ENCODE peak calls at places on chromosomes 4 and X, in six cellular contexts. C is GM06990, M is choroid plexus epithelial cell, D is RWPE2, G is stomach, U is esophagus squamous epithelium. F is an unnamed sample.

GRCh38 chrX:345020-345925 is 26.7 kb upstream of the GTPBP6 start:
- DNase-seq in C (no peak), M (no peak), D (no peak), G (no peak), U (no peak), F (no peak)

GRCh38 chr4:87427518-87427868 is 5.1 kb downstream of the NUDT9 start:
- DNase-seq in C (no peak), M (no peak), D (no peak), G (no peak), U (no peak), F (no peak)

GRCh38 chr4:186304816-186305520 is 39.0 kb downstream of the F11 start:
- DNase-seq in C (no peak), M (no peak), D (no peak), G (no peak), U (no peak), F (no peak)

GRCh38 chrX:9643807-9644206 is 121.8 kb downstream of the GPR143 start:
- DNase-seq in C (no peak), M (no peak), D (no peak), G (no peak), U (no peak), F (no peak)

GRCh38 chr4:37629713-37630112 is 56.5 kb downstream of the RELL1 start:
- DNase-seq in C (no peak), M (no peak), D (no peak), G (no peak), U (no peak), F (no peak)

GRCh38 chr4:28014469-28014868 is 1153.8 kb downstream of the STIM2 start:
- DNase-seq in C (no peak), M (no peak), D (no peak), G (no peak), U (no peak), F (no peak)

GRCh38 chrX:72078411-72078810 is 53.3 kb downstream of the RTL5 start:
- DNase-seq in C (no peak), M (no peak), D (no peak), G (no peak), U (no peak), F (no peak)

GRCh38 chr4:126630171-126630570 is 1002.6 kb upstream of the INTU start:
- DNase-seq in C (no peak), M (no peak), D (no peak), G (no peak), U (no peak), F (no peak)

GRCh38 chr4:160276785-160277325 is 1174.0 kb downstream of the RAPGEF2 start:
- DNase-seq in C (no peak), M (no peak), D (no peak), G (no peak), U (no peak), F (no peak)

GRCh38 chrX:115337735-115338134 is 48.2 kb downstream of the LUZP4 start:
- DNase-seq in C (no peak), M (peak), D (no peak), G (no peak), U (no peak), F (peak)

GRCh38 chr4:41832961-41833360 is 84.4 kb upstream of the PHOX2B start:
- DNase-seq in C (no peak), M (peak), D (no peak), G (no peak), U (no peak), F (no peak)

GRCh38 chrX:8455600-8455999 is 9.0 kb upstream of the VCX3B start:
- DNase-seq in C (no peak), M (no peak), D (no peak), G (no peak), U (no peak), F (no peak)

GRCh38 chr4:76589872-76590846 is 155.1 kb downstream of the SHROOM3 start:
- DNase-seq in C (no peak), M (peak), D (no peak), G (peak), U (no peak), F (peak)

GRCh38 chr4:57426779-57427395 is 316.7 kb upstream of the IGFBP7 start:
- DNase-seq in C (peak), M (peak), D (no peak), G (peak), U (no peak), F (peak)

GRCh38 chr4:99625369-99625768 is 32.3 kb downstream of the C4orf54 start:
- DNase-seq in C (no peak), M (no peak), D (no peak), G (no peak), U (no peak), F (no peak)

GRCh38 chr4:184396001-184396400 is 78.3 kb downstream of the IRF2 start:
- DNase-seq in C (peak), M (no peak), D (no peak), G (no peak), U (no peak), F (no peak)

GRCh38 chr4:61934201-61934600 is 734.1 kb downstream of the ADGRL3 start:
- DNase-seq in C (no peak), M (no peak), D (no peak), G (no peak), U (no peak), F (no peak)

GRCh38 chrX:67558267-67558666 is 14.4 kb downstream of the AR start:
- DNase-seq in C (no peak), M (peak), D (no peak), G (no peak), U (no peak), F (no peak)

GRCh38 chrX:45771560-45772340 is 571.1 kb upstream of the DIPK2B start:
- DNase-seq in C (no peak), M (peak), D (no peak), G (peak), U (no peak), F (peak)

GRCh38 chrX:39577976-39578962 is 519.5 kb downstream of the BCOR start:
- DNase-seq in C (peak), M (no peak), D (no peak), G (peak), U (no peak), F (no peak)

GRCh38 chr4:39539026-39539690 is 11.9 kb upstream of the UGDH start:
- DNase-seq in C (no peak), M (peak), D (no peak), G (peak), U (no peak), F (no peak)

GRCh38 chr4:38860788-38861424 is 4.3 kb upstream of the TLR6 start:
- DNase-seq in C (peak), M (peak), D (no peak), G (peak), U (no peak), F (no peak)

GRCh38 chr4:168562021-168562691 is 65.3 kb downstream of the PALLD start:
- DNase-seq in C (no peak), M (peak), D (no peak), G (no peak), U (no peak), F (peak)

GRCh38 chrX:13808865-13809264 is 8.0 kb downstream of the GPM6B start:
- DNase-seq in C (no peak), M (peak), D (no peak), G (no peak), U (no peak), F (no peak)

GRCh38 chrX:9597361-9598035 is 132.6 kb downstream of the TBL1X start:
- DNase-seq in C (no peak), M (no peak), D (no peak), G (no peak), U (no peak), F (no peak)

GRCh38 chrX:70132244-70132643 is 1.0 kb upstream of the IGBP1 start:
- DNase-seq in C (no peak), M (no peak), D (no peak), G (no peak), U (no peak), F (no peak)

GRCh38 chr4:2942532-2943363 is 20.5 kb downstream of the NOP14 start:
- DNase-seq in C (no peak), M (no peak), D (peak), G (peak), U (no peak), F (no peak)

GRCh38 chr4:84451546-84451945 is 47.5 kb downstream of the NKX6-1 start:
- DNase-seq in C (no peak), M (peak), D (no peak), G (no peak), U (no peak), F (no peak)

GRCh38 chr4:95263960-95264359 is 284.8 kb downstream of the UNC5C start:
- DNase-seq in C (no peak), M (no peak), D (no peak), G (no peak), U (no peak), F (no peak)

GRCh38 chr4:95265814-95266740 is 282.7 kb downstream of the UNC5C start:
- DNase-seq in C (no peak), M (no peak), D (no peak), G (no peak), U (no peak), F (no peak)

GRCh38 chr4:95264843-95265242 is 283.9 kb downstream of the UNC5C start:
- DNase-seq in C (no peak), M (no peak), D (no peak), G (no peak), U (no peak), F (no peak)

GRCh38 chr4:95268819-95269565 is 279.8 kb downstream of the UNC5C start:
- DNase-seq in C (no peak), M (peak), D (no peak), G (no peak), U (no peak), F (no peak)

GRCh38 chr4:95267081-95267480 is 281.7 kb downstream of the UNC5C start:
- DNase-seq in C (no peak), M (peak), D (no peak), G (no peak), U (no peak), F (no peak)
- TF ChIP-seq CTCF in C (no peak), M (no peak), D (no peak), G (no peak), U (no peak), F (no peak)

GRCh38 chrX:124726881-124727280 is 380.5 kb downstream of the SH2D1A start:
- DNase-seq in C (no peak), M (no peak), D (no peak), G (no peak), U (no peak), F (no peak)

GRCh38 chrX:124725467-124725866 is 379.1 kb downstream of the SH2D1A start:
- DNase-seq in C (no peak), M (no peak), D (no peak), G (no peak), U (no peak), F (no peak)

GRCh38 chrX:124720532-124720931 is 374.2 kb downstream of the SH2D1A start:
- DNase-seq in C (no peak), M (no peak), D (no peak), G (no peak), U (no peak), F (no peak)

GRCh38 chrX:124726313-124726712 is 379.9 kb downstream of the SH2D1A start:
- DNase-seq in C (no peak), M (no peak), D (no peak), G (no peak), U (no peak), F (no peak)
- TF ChIP-seq CTCF in C (no peak), M (no peak), D (no peak), G (no peak), U (no peak), F (no peak)

DNA sequence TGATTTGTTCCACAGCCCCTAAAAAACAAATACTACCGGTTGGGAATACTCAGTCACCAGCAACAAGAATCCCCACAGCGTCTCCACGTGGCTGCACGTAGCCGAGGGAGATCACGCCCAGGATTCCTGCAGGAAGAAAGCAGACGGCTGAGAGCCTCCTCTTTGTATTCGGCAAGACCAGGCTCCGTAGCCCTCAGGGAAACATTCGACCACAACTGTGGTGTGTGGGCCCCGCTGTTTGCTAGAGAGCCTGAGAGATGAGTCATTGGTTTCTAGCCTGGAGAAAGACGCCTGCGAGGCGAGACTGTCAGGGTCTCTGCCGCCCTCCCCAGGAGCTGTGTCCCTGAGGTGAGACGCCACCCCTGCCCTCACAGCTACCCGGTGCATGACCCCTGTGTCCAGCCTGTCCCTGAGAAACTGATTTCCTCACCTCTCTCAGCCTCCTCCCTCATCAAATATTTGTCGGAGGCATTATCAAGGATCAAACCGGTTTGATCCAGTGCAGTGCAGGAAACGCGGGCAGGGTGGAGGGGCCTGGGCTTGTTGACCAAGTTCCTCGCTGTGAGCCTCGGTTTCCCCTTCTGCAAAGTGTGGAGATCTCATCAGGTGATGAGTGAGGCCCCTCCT is 4.7 kb upstream of the S100P start:
- DNase-seq in C (no peak), M (peak), D (peak), G (peak), U (no peak), F (peak)
- TF ChIP-seq CTCF in C (no peak), M (peak), D (no peak), G (no peak), U (no peak), F (peak)

GRCh38 chrX:138127314-138127713 is 561.4 kb downstream of the ZIC3 start:
- DNase-seq in C (no peak), M (no peak), D (no peak), G (no peak), U (no peak), F (peak)

DNA sequence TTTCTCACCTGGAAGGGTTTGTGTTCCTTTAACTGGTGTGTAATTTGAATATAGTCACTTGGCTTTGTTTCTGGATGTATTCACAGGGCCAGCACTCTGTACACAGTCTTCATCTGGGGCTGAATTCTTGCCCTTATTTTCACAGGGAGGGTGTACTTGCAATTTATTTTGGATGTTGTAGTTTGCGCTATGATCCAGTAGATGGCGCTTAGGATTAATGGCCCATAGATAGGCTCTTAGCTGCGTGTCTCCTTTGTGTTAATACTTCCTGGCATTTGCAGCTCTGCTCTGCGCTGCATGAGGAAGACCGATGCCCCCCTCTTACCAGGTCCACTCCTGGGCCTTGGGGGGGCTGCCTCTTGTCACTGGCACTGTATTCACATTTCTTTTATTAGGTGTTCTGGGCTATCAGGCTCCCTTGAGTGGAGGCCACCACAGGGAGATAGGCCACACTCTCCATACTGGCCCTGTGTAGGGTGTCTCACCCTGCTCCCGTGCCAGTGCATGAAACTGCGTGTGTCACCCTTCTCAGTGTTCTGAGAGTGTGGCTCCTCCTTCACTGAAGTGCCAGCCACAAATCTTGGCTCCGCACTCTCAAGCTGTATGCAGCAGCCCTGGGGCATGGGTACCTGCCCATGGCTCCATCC is 562.2 kb downstream of the ZIC3 start:
- DNase-seq in C (peak), M (peak), D (no peak), G (no peak), U (no peak), F (peak)
- TF ChIP-seq CTCF in C (peak), M (peak), D (peak), G (no peak), U (peak), F (peak)

F was measured in HFFc6.